ENCODE peak calls at places on chromosome 21, in five cellular contexts. One of them, this sample, is unnamed.

GRCh38 chr21:38965910-38966504 is 160.3 kb downstream of the ETS2 start:
- DNase-seq in stimulated activated CD4-positive, alpha-beta T cell treated with anti-CD3 and anti-CD28 coated beads, Interleukin-12 subunit alpha, Interleukin-12 subunit beta, amount 100 ng/mL, for 4 hours: no peak
- DNase-seq in HuH-7: peak
- DNase-seq in AG09309: no peak
- DNase-seq in glutamatergic neuron: no peak
- DNase-seq in this sample: peak

GRCh38 chr21:34054259-34054658 is 19.1 kb upstream of the MRPS6 start:
- DNase-seq in stimulated activated CD4-positive, alpha-beta T cell treated with anti-CD3 and anti-CD28 coated beads, Interleukin-12 subunit alpha, Interleukin-12 subunit beta, amount 100 ng/mL, for 4 hours: no peak
- DNase-seq in HuH-7: no peak
- DNase-seq in AG09309: no peak
- DNase-seq in glutamatergic neuron: no peak
- DNase-seq in this sample: no peak

GRCh38 chr21:16457498-16457897 is 727.7 kb downstream of the USP25 start:
- DNase-seq in stimulated activated CD4-positive, alpha-beta T cell treated with anti-CD3 and anti-CD28 coated beads, Interleukin-12 subunit alpha, Interleukin-12 subunit beta, amount 100 ng/mL, for 4 hours: no peak
- DNase-seq in HuH-7: no peak
- DNase-seq in AG09309: no peak
- DNase-seq in glutamatergic neuron: no peak
- DNase-seq in this sample: no peak

GRCh38 chr21:43034098-43034497 is 41.5 kb downstream of the CBS start:
- DNase-seq in stimulated activated CD4-positive, alpha-beta T cell treated with anti-CD3 and anti-CD28 coated beads, Interleukin-12 subunit alpha, Interleukin-12 subunit beta, amount 100 ng/mL, for 4 hours: no peak
- DNase-seq in HuH-7: no peak
- DNase-seq in AG09309: no peak
- DNase-seq in glutamatergic neuron: no peak
- DNase-seq in this sample: no peak

GRCh38 chr21:35372201-35372600 is 323.1 kb upstream of the RUNX1 start:
- DNase-seq in stimulated activated CD4-positive, alpha-beta T cell treated with anti-CD3 and anti-CD28 coated beads, Interleukin-12 subunit alpha, Interleukin-12 subunit beta, amount 100 ng/mL, for 4 hours: no peak
- DNase-seq in HuH-7: no peak
- DNase-seq in AG09309: no peak
- DNase-seq in glutamatergic neuron: no peak
- DNase-seq in this sample: no peak

GRCh38 chr21:36115138-36115710 is 19.7 kb upstream of the CBR3 start:
- DNase-seq in stimulated activated CD4-positive, alpha-beta T cell treated with anti-CD3 and anti-CD28 coated beads, Interleukin-12 subunit alpha, Interleukin-12 subunit beta, amount 100 ng/mL, for 4 hours: no peak
- DNase-seq in HuH-7: no peak
- DNase-seq in AG09309: no peak
- DNase-seq in glutamatergic neuron: no peak
- DNase-seq in this sample: no peak

GRCh38 chr21:45612096-45613019 is 31.2 kb upstream of the PCBP3 start:
- DNase-seq in stimulated activated CD4-positive, alpha-beta T cell treated with anti-CD3 and anti-CD28 coated beads, Interleukin-12 subunit alpha, Interleukin-12 subunit beta, amount 100 ng/mL, for 4 hours: no peak
- DNase-seq in HuH-7: no peak
- DNase-seq in AG09309: no peak
- DNase-seq in glutamatergic neuron: peak
- DNase-seq in this sample: peak

GRCh38 chr21:45632165-45632896 is 11.2 kb upstream of the PCBP3 start:
- DNase-seq in stimulated activated CD4-positive, alpha-beta T cell treated with anti-CD3 and anti-CD28 coated beads, Interleukin-12 subunit alpha, Interleukin-12 subunit beta, amount 100 ng/mL, for 4 hours: no peak
- DNase-seq in HuH-7: no peak
- DNase-seq in AG09309: no peak
- DNase-seq in glutamatergic neuron: no peak
- DNase-seq in this sample: no peak

GRCh38 chr21:17461014-17461413 is 51.8 kb upstream of the CXADR start:
- DNase-seq in stimulated activated CD4-positive, alpha-beta T cell treated with anti-CD3 and anti-CD28 coated beads, Interleukin-12 subunit alpha, Interleukin-12 subunit beta, amount 100 ng/mL, for 4 hours: no peak
- DNase-seq in HuH-7: no peak
- DNase-seq in AG09309: peak
- DNase-seq in glutamatergic neuron: no peak
- DNase-seq in this sample: no peak